ENCODE peak calls at places on chromosome 5, in ten cellular contexts. F is left cardiac atrium; Q is pancreas; G is pons; M is stimulated activated CD4-positive, alpha-beta T cell treated with anti-CD3 and anti-CD28 coated beads, Interleukin-4, amount 100 ng/mL, for 48 hours; L is effector memory CD4-positive, alpha-beta T cell; Y is NCI-H2029; S is ecto neural progenitor cell; B is activated naive CD4-positive, alpha-beta T cell treated with anti-CD3 and anti-CD28 coated beads for 36 hours; V is endothelial cell. Z is an unnamed sample.

GRCh38 chr5:107860044-107860443 is 189.3 kb upstream of the EFNA5 start:
- DNase-seq in F (no peak), Q (no peak), G (no peak), M (no peak), L (no peak), Y (no peak), S (no peak), B (no peak), V (no peak), Z (no peak)

GRCh38 chr5:156491766-156492165 is 164.8 kb downstream of the SGCD start:
- DNase-seq in F (no peak), Q (no peak), G (no peak), M (no peak), L (no peak), Y (no peak), S (no peak), B (no peak), V (no peak), Z (no peak)

GRCh38 chr5:78633710-78634109 is 14.9 kb downstream of the LHFPL2 start:
- DNase-seq in F (no peak), Q (no peak), G (no peak), M (no peak), L (no peak), Y (no peak), S (no peak), B (no peak), V (no peak), Z (no peak)

GRCh38 chr5:527646-528591 is 3.7 kb upstream of the SLC9A3 start:
- DNase-seq in F (peak; percentile 9), Q (no peak), G (no peak), M (peak; percentile 17), L (no peak), Y (no peak), S (no peak), B (peak; percentile 45), V (peak; percentile 61), Z (no peak)

GRCh38 chr5:89972901-89973300 is 436.7 kb downstream of the CETN3 start:
- DNase-seq in F (no peak), Q (no peak), G (no peak), M (no peak), L (no peak), Y (no peak), S (no peak), B (no peak), V (no peak), Z (no peak)

GRCh38 chr5:149940077-149940574 is 4.5 kb downstream of the PDE6A start:
- DNase-seq in F (no peak), Q (no peak), G (no peak), M (no peak), L (no peak), Y (no peak), S (no peak), B (peak; percentile 10), V (no peak), Z (no peak)

GRCh38 chr5:68277427-68277826 is 61.9 kb downstream of the PIK3R1 start:
- DNase-seq in F (no peak), Q (no peak), G (no peak), M (no peak), L (no peak), Y (no peak), S (no peak), B (no peak), V (no peak), Z (no peak)

GRCh38 chr5:93741136-93741811 is at the start of gene POU5F2:
- DNase-seq in F (no peak), Q (no peak), G (no peak), M (no peak), L (no peak), Y (no peak), S (no peak), B (no peak), V (no peak), Z (no peak)

GRCh38 chr5:82129723-82130285 is 148.3 kb downstream of the RPS23 start:
- DNase-seq in F (no peak), Q (no peak), G (no peak), M (no peak), L (no peak), Y (no peak), S (no peak), B (no peak), V (no peak), Z (no peak)

GRCh38 chr5:74272831-74273545 is 367.5 kb downstream of the ENC1 start:
- DNase-seq in F (no peak), Q (no peak), G (no peak), M (no peak), L (no peak), Y (no peak), S (no peak), B (no peak), V (no peak), Z (no peak)

GRCh38 chr5:28110756-28111155 is 1072.4 kb upstream of the CDH9 start:
- DNase-seq in F (no peak), Q (no peak), G (no peak), M (no peak), L (no peak), Y (no peak), S (no peak), B (no peak), V (no peak), Z (no peak)

GRCh38 chr5:65489119-65489518 is 7.4 kb upstream of the ADAMTS6 start:
- DNase-seq in F (no peak), Q (no peak), G (no peak), M (no peak), L (no peak), Y (no peak), S (no peak), B (no peak), V (no peak), Z (no peak)

GRCh38 chr5:10563940-10564837 is at the start of gene ANKRD33B:
- DNase-seq in F (peak; percentile 70), Q (peak; percentile 42), G (no peak), M (peak; percentile 74), L (peak; percentile 67), Y (no peak), S (peak; percentile 87), B (peak; percentile 85), V (peak; percentile 64), Z (peak; percentile 93)